ENCODE peak calls at places on chromosomes 16 and 17, in four cellular contexts. One of them, this sample, is unnamed.

GRCh38 chr17:61221597-61222471 is 177.8 kb upstream of the TBX2 start:
- DNase-seq in WERI-Rb-1: no peak
- DNase-seq in prostate gland: no peak
- DNase-seq in Peyer's patch: no peak
- DNase-seq in this sample: no peak

GRCh38 chr17:78779848-78780247 is 2.2 kb downstream of the CYTH1 start:
- DNase-seq in Peyer's patch: peak
- DNase-seq in WERI-Rb-1: no peak
- DNase-seq in prostate gland: peak
- DNase-seq in this sample: peak

GRCh38 chr17:82410014-82410716 is 8.0 kb upstream of the HEXD start:
- DNase-seq in WERI-Rb-1: no peak
- DNase-seq in prostate gland: no peak
- DNase-seq in Peyer's patch: no peak
- DNase-seq in this sample: no peak

GRCh38 chr16:57842606-57843005 is 40.3 kb upstream of the KIFC3 start:
- DNase-seq in WERI-Rb-1: no peak
- DNase-seq in prostate gland: no peak
- DNase-seq in Peyer's patch: no peak
- DNase-seq in this sample: no peak

GRCh38 chr16:12318661-12319463 is 342.3 kb downstream of the SNX29 start:
- DNase-seq in prostate gland: no peak
- DNase-seq in Peyer's patch: no peak
- DNase-seq in WERI-Rb-1: no peak
- DNase-seq in this sample: no peak

GRCh38 chr16:67055712-67056487 is 27.0 kb downstream of the CBFB start:
- DNase-seq in WERI-Rb-1: no peak
- DNase-seq in prostate gland: no peak
- DNase-seq in Peyer's patch: no peak
- DNase-seq in this sample: peak

GRCh38 chr17:76033139-76033538 is 6.0 kb upstream of the EVPL start:
- DNase-seq in prostate gland: no peak
- DNase-seq in Peyer's patch: no peak
- DNase-seq in WERI-Rb-1: no peak
- DNase-seq in this sample: no peak

GRCh38 chr16:4846503-4846900 is 586 bp downstream of the GLYR1 start:
- DNase-seq in Peyer's patch: peak
- DNase-seq in WERI-Rb-1: peak
- DNase-seq in prostate gland: peak
- DNase-seq in this sample: peak

GRCh38 chr16:28261916-28262315 is 30.4 kb upstream of the SBK1 start:
- DNase-seq in WERI-Rb-1: peak
- DNase-seq in Peyer's patch: no peak
- DNase-seq in prostate gland: no peak
- DNase-seq in this sample: no peak

GRCh38 chr17:9566067-9566466 is 9.6 kb downstream of the STX8 start:
- DNase-seq in Peyer's patch: no peak
- DNase-seq in WERI-Rb-1: no peak
- DNase-seq in prostate gland: no peak
- DNase-seq in this sample: no peak

GRCh38 chr16:85626191-85626951 is 13.2 kb downstream of the GSE1 start:
- DNase-seq in Peyer's patch: no peak
- DNase-seq in prostate gland: no peak
- DNase-seq in WERI-Rb-1: peak
- DNase-seq in this sample: no peak

GRCh38 chr17:75684924-75685323 is 17.8 kb downstream of the SAP30BP start:
- DNase-seq in Peyer's patch: no peak
- DNase-seq in prostate gland: peak
- DNase-seq in WERI-Rb-1: no peak
- DNase-seq in this sample: no peak

GRCh38 chr17:59846391-59847165 is 46.2 kb downstream of the TUBD1 start:
- DNase-seq in Peyer's patch: no peak
- DNase-seq in prostate gland: peak
- DNase-seq in WERI-Rb-1: no peak
- DNase-seq in this sample: peak

GRCh38 chr17:47878203-47879027 is 17.6 kb upstream of the SP2 start:
- DNase-seq in Peyer's patch: no peak
- DNase-seq in prostate gland: no peak
- DNase-seq in WERI-Rb-1: peak
- DNase-seq in this sample: no peak

GRCh38 chr17:8436169-8436932 is 667 bp downstream of the NDEL1 start:
- DNase-seq in WERI-Rb-1: peak
- DNase-seq in prostate gland: peak
- DNase-seq in Peyer's patch: peak
- DNase-seq in this sample: peak

GRCh38 chr17:77419547-77420475 is 279.0 kb downstream of the SEC14L1 start:
- DNase-seq in Peyer's patch: no peak
- DNase-seq in prostate gland: no peak
- DNase-seq in WERI-Rb-1: peak
- DNase-seq in this sample: no peak

GRCh38 chr16:28210979-28211505 is 723 bp downstream of the XPO6 start:
- DNase-seq in WERI-Rb-1: peak
- DNase-seq in prostate gland: peak
- DNase-seq in Peyer's patch: peak
- DNase-seq in this sample: peak

GRCh38 chr17:63545302-63545928 is 4.9 kb upstream of the DCAF7 start:
- DNase-seq in prostate gland: no peak
- DNase-seq in Peyer's patch: no peak
- DNase-seq in WERI-Rb-1: no peak
- DNase-seq in this sample: no peak

GRCh38 chr17:49497147-49498036 is 2.3 kb downstream of the NGFR start:
- DNase-seq in Peyer's patch: no peak
- DNase-seq in prostate gland: peak
- DNase-seq in WERI-Rb-1: peak
- DNase-seq in this sample: no peak

GRCh38 chr16:31093132-31093703 is 1.4 kb downstream of the VKORC1 start:
- DNase-seq in prostate gland: no peak
- DNase-seq in WERI-Rb-1: peak
- DNase-seq in Peyer's patch: no peak
- DNase-seq in this sample: no peak

GRCh38 chr16:11205754-11206459 is 50.1 kb downstream of the SOCS1 start:
- DNase-seq in prostate gland: no peak
- DNase-seq in WERI-Rb-1: peak
- DNase-seq in Peyer's patch: no peak
- DNase-seq in this sample: peak

GRCh38 chr16:74738134-74738541 is 36.5 kb downstream of the FA2H start:
- DNase-seq in prostate gland: no peak
- DNase-seq in WERI-Rb-1: no peak
- DNase-seq in Peyer's patch: no peak
- DNase-seq in this sample: no peak

GRCh38 chr16:249431-249830 is 14.8 kb downstream of the FAM234A start:
- DNase-seq in prostate gland: no peak
- DNase-seq in WERI-Rb-1: no peak
- DNase-seq in Peyer's patch: no peak
- DNase-seq in this sample: no peak

GRCh38 chr17:1362065-1362848 is 37.8 kb downstream of the YWHAE start:
- DNase-seq in prostate gland: no peak
- DNase-seq in Peyer's patch: no peak
- DNase-seq in WERI-Rb-1: no peak
- DNase-seq in this sample: peak

GRCh38 chr16:80776856-80777255 is 27.5 kb downstream of the CDYL2 start:
- DNase-seq in Peyer's patch: no peak
- DNase-seq in WERI-Rb-1: no peak
- DNase-seq in prostate gland: no peak
- DNase-seq in this sample: no peak

GRCh38 chr17:77245162-77245926 is 104.6 kb downstream of the SEC14L1 start:
- DNase-seq in WERI-Rb-1: no peak
- DNase-seq in prostate gland: no peak
- DNase-seq in Peyer's patch: no peak
- DNase-seq in this sample: peak

GRCh38 chr16:87318158-87318644 is 1.0 kb upstream of the C16orf95 start:
- DNase-seq in prostate gland: no peak
- DNase-seq in WERI-Rb-1: no peak
- DNase-seq in Peyer's patch: no peak
- DNase-seq in this sample: no peak

GRCh38 chr16:67843343-67843765 is 1.2 kb downstream of the THAP11 start:
- DNase-seq in Peyer's patch: no peak
- DNase-seq in WERI-Rb-1: no peak
- DNase-seq in prostate gland: no peak
- DNase-seq in this sample: no peak

GRCh38 chr16:3101841-3102470 is 2.9 kb upstream of the ZSCAN10 start:
- DNase-seq in WERI-Rb-1: no peak
- DNase-seq in prostate gland: no peak
- DNase-seq in Peyer's patch: no peak
- DNase-seq in this sample: no peak

GRCh38 chr17:65936013-65936412 is 255.9 kb downstream of the CEP112 start:
- DNase-seq in Peyer's patch: no peak
- DNase-seq in prostate gland: no peak
- DNase-seq in WERI-Rb-1: no peak
- DNase-seq in this sample: no peak

GRCh38 chr17:43314582-43314981 is 80.8 kb upstream of the RNU2-1 start:
- DNase-seq in Peyer's patch: no peak
- DNase-seq in prostate gland: no peak
- DNase-seq in WERI-Rb-1: no peak
- DNase-seq in this sample: peak

GRCh38 chr17:77892469-77893143 is 65.9 kb upstream of the TNRC6C start:
- DNase-seq in Peyer's patch: no peak
- DNase-seq in prostate gland: no peak
- DNase-seq in WERI-Rb-1: peak
- DNase-seq in this sample: no peak

GRCh38 chr17:36197389-36197708 is 791 bp upstream of the CCL3L1 start:
- DNase-seq in prostate gland: no peak
- DNase-seq in Peyer's patch: no peak
- DNase-seq in WERI-Rb-1: no peak
- DNase-seq in this sample: peak

GRCh38 chr16:49431591-49432290 is 58.1 kb downstream of the C16orf78 start:
- DNase-seq in Peyer's patch: no peak
- DNase-seq in WERI-Rb-1: no peak
- DNase-seq in prostate gland: no peak
- DNase-seq in this sample: no peak

GRCh38 chr16:54651851-54652770 is 278.6 kb upstream of the IRX5 start:
- DNase-seq in prostate gland: no peak
- DNase-seq in Peyer's patch: no peak
- DNase-seq in WERI-Rb-1: no peak
- DNase-seq in this sample: no peak

GRCh38 chr17:83035722-83036121 is 43.7 kb upstream of the METRNL start:
- DNase-seq in WERI-Rb-1: no peak
- DNase-seq in prostate gland: no peak
- DNase-seq in Peyer's patch: no peak
- DNase-seq in this sample: no peak

GRCh38 chr17:12242390-12242954 is 221.8 kb downstream of the MAP2K4 start:
- DNase-seq in Peyer's patch: no peak
- DNase-seq in prostate gland: peak
- DNase-seq in WERI-Rb-1: no peak
- DNase-seq in this sample: no peak

GRCh38 chr16:50838165-50838564 is 96.3 kb downstream of the CYLD start:
- DNase-seq in prostate gland: no peak
- DNase-seq in WERI-Rb-1: no peak
- DNase-seq in Peyer's patch: no peak
- DNase-seq in this sample: no peak

GRCh38 chr17:81652901-81653771 is 3.2 kb downstream of the PDE6G start:
- DNase-seq in Peyer's patch: no peak
- DNase-seq in WERI-Rb-1: no peak
- DNase-seq in prostate gland: no peak
- DNase-seq in this sample: peak

DNA sequence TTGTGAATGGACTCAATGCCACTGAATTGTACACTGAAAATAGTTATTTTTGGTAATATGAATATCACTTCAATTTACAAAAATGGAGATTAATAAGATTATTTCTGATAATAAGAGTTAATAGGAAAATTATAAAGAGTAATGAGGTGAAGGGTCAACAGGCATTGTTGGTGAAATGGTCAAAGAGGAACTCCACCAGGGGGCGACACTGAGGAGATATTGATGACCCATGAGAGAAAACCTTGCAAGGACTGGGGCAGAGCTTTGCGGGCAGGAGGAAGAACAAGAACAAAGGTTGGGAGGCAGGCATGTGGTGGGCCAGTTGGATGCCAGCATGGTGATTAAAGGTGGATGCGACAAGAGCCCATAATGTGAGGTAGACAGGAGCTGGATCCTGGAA is 74.0 kb upstream of the XYLT1 start:
- DNase-seq in prostate gland: no peak
- DNase-seq in Peyer's patch: peak
- DNase-seq in WERI-Rb-1: peak
- DNase-seq in this sample: peak
- TF ChIP-seq CTCF in prostate gland: no peak
- TF ChIP-seq CTCF in Peyer's patch: no peak
- TF ChIP-seq CTCF in WERI-Rb-1: peak
- TF ChIP-seq CTCF in this sample: peak

GRCh38 chr16:82360024-82360783 is 190.2 kb upstream of the MPHOSPH6 start:
- DNase-seq in Peyer's patch: no peak
- DNase-seq in prostate gland: no peak
- DNase-seq in WERI-Rb-1: no peak
- DNase-seq in this sample: no peak
- H3K4me3 ChIP-seq in Peyer's patch: no peak
- H3K4me3 ChIP-seq in prostate gland: no peak
- H3K4me3 ChIP-seq in WERI-Rb-1: no peak
- H3K4me3 ChIP-seq in this sample: no peak

DNA sequence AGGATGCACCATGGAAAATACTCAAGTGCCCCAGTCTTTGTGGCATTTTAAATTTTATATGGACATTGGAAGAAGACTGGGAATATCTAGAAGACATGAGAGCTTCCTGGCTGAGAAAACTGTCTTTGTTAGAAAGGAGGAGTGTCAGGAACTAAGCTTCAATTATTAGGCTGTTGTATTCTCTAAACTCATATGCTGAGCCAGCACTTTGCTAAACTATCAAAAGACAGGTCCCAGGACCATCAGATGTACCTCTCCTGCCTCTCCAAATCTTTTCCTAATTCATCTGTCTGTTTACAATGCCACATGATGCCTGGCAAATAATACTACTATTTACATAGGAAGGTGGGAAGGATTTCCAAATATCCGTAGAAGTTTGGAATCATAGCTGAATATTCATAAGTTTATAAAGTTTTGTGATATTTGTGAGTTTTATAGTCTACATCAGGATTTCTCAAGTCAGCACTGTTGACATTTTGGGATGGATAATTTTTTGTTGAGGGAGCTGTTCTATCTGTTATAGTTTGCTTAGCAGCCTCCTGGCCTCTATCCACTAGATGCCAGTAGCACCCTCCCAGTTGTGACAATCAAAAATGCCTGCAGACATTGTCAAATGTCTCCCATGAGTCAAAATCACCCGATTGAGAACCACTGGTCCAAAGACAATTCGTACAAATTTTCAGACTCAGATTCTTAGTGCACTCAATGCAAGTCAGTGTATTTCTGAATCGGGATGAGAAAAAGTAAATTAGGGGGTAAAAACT is 61.2 kb upstream of the NETO2 start:
- DNase-seq in prostate gland: no peak
- DNase-seq in WERI-Rb-1: no peak
- DNase-seq in Peyer's patch: no peak
- DNase-seq in this sample: no peak
- TF ChIP-seq CTCF in prostate gland: no peak
- TF ChIP-seq CTCF in WERI-Rb-1: no peak
- TF ChIP-seq CTCF in Peyer's patch: no peak
- TF ChIP-seq CTCF in this sample: peak

GRCh38 chr16:71610936-71611871 is 14.8 kb upstream of the MARVELD3 start:
- DNase-seq in WERI-Rb-1: peak
- DNase-seq in Peyer's patch: peak
- DNase-seq in prostate gland: peak
- DNase-seq in this sample: peak
- H3K4me3 ChIP-seq in WERI-Rb-1: peak
- H3K4me3 ChIP-seq in Peyer's patch: no peak
- H3K4me3 ChIP-seq in prostate gland: no peak
- H3K4me3 ChIP-seq in this sample: no peak

GRCh38 chr16:24041834-24042631 is 206.2 kb downstream of the PRKCB start:
- DNase-seq in prostate gland: peak
- DNase-seq in WERI-Rb-1: peak
- DNase-seq in Peyer's patch: peak
- DNase-seq in this sample: peak
- TF ChIP-seq CTCF in prostate gland: peak
- TF ChIP-seq CTCF in WERI-Rb-1: peak
- TF ChIP-seq CTCF in Peyer's patch: peak
- TF ChIP-seq CTCF in this sample: peak

GRCh38 chr16:72285324-72285723 is 113.4 kb upstream of the PMFBP1 start:
- DNase-seq in WERI-Rb-1: no peak
- DNase-seq in prostate gland: no peak
- DNase-seq in Peyer's patch: no peak
- DNase-seq in this sample: no peak
- H3K4me3 ChIP-seq in WERI-Rb-1: no peak
- H3K4me3 ChIP-seq in prostate gland: no peak
- H3K4me3 ChIP-seq in Peyer's patch: no peak
- H3K4me3 ChIP-seq in this sample: no peak

This sample was measured in GM12865.